ENCODE peak calls at places on chromosomes 3 and 15, in nine cellular contexts. One of them, this sample, is unnamed.
A peak's percentile ranks its signal among the peaks of the same experiment; 100 is the strongest.

GRCh38 chr15:50206020-50206419 is 24.0 kb downstream of the SLC27A2 start:
- DNase-seq in GM23338: no peak
- DNase-seq in GM20000: no peak
- DNase-seq in natural killer cell: no peak
- DNase-seq in psoas muscle: no peak
- DNase-seq in mesothelial cell of epicardium: no peak
- DNase-seq in A549: no peak
- DNase-seq in AG10803: no peak
- DNase-seq in prostate gland: no peak
- DNase-seq in this sample: no peak

GRCh38 chr15:36365963-36366362 is 213.5 kb upstream of the CDIN1 start:
- DNase-seq in GM23338: no peak
- DNase-seq in GM20000: no peak
- DNase-seq in natural killer cell: no peak
- DNase-seq in psoas muscle: no peak
- DNase-seq in mesothelial cell of epicardium: no peak
- DNase-seq in A549: no peak
- DNase-seq in AG10803: no peak
- DNase-seq in prostate gland: no peak
- DNase-seq in this sample: no peak

GRCh38 chr3:40800343-40800742 is 275.6 kb downstream of the ZNF621 start:
- DNase-seq in GM23338: peak; percentile 21
- DNase-seq in GM20000: no peak
- DNase-seq in natural killer cell: no peak
- DNase-seq in psoas muscle: peak; percentile 24
- DNase-seq in mesothelial cell of epicardium: no peak
- DNase-seq in A549: peak; percentile 9
- DNase-seq in AG10803: peak; percentile 85
- DNase-seq in prostate gland: no peak
- DNase-seq in this sample: no peak

GRCh38 chr3:72872183-72872582 is 15.7 kb upstream of the GXYLT2 start:
- DNase-seq in GM23338: no peak
- DNase-seq in GM20000: no peak
- DNase-seq in natural killer cell: no peak
- DNase-seq in psoas muscle: no peak
- DNase-seq in mesothelial cell of epicardium: no peak
- DNase-seq in A549: no peak
- DNase-seq in AG10803: peak; percentile 93
- DNase-seq in prostate gland: no peak
- DNase-seq in this sample: no peak

GRCh38 chr3:42654331-42655201 is 1.1 kb downstream of the ZBTB47 start:
- DNase-seq in GM23338: peak; percentile 92
- DNase-seq in GM20000: peak; percentile 80
- DNase-seq in natural killer cell: no peak
- DNase-seq in psoas muscle: peak; percentile 77
- DNase-seq in mesothelial cell of epicardium: peak; percentile 71
- DNase-seq in A549: no peak
- DNase-seq in AG10803: peak; percentile 59
- DNase-seq in prostate gland: no peak
- DNase-seq in this sample: peak; percentile 85

GRCh38 chr3:151037746-151038145 is 47.7 kb upstream of the MED12L start:
- DNase-seq in GM23338: no peak
- DNase-seq in GM20000: no peak
- DNase-seq in natural killer cell: no peak
- DNase-seq in psoas muscle: no peak
- DNase-seq in mesothelial cell of epicardium: no peak
- DNase-seq in A549: peak; percentile 13
- DNase-seq in AG10803: peak; percentile 95
- DNase-seq in prostate gland: no peak
- DNase-seq in this sample: no peak

GRCh38 chr3:15875016-15875689 is 77.4 kb upstream of the ANKRD28 start:
- DNase-seq in GM23338: no peak
- DNase-seq in GM20000: no peak
- DNase-seq in natural killer cell: no peak
- DNase-seq in psoas muscle: no peak
- DNase-seq in mesothelial cell of epicardium: no peak
- DNase-seq in A549: no peak
- DNase-seq in AG10803: peak; percentile 52
- DNase-seq in prostate gland: no peak
- DNase-seq in this sample: no peak

GRCh38 chr15:51203797-51204196 is 109.1 kb upstream of the TNFAIP8L3 start:
- DNase-seq in GM23338: no peak
- DNase-seq in GM20000: no peak
- DNase-seq in natural killer cell: no peak
- DNase-seq in psoas muscle: no peak
- DNase-seq in mesothelial cell of epicardium: no peak
- DNase-seq in A549: no peak
- DNase-seq in AG10803: peak; percentile 95
- DNase-seq in prostate gland: no peak
- DNase-seq in this sample: no peak

GRCh38 chr15:77866596-77867125 is 210.8 kb downstream of the TBC1D2B start:
- DNase-seq in GM23338: no peak
- DNase-seq in GM20000: no peak
- DNase-seq in natural killer cell: no peak
- DNase-seq in psoas muscle: no peak
- DNase-seq in mesothelial cell of epicardium: no peak
- DNase-seq in A549: no peak
- DNase-seq in AG10803: no peak
- DNase-seq in prostate gland: no peak
- DNase-seq in this sample: no peak

GRCh38 chr15:56076651-56077050 is 83.2 kb upstream of the NEDD4 start:
- DNase-seq in GM23338: no peak
- DNase-seq in GM20000: no peak
- DNase-seq in natural killer cell: no peak
- DNase-seq in psoas muscle: no peak
- DNase-seq in mesothelial cell of epicardium: no peak
- DNase-seq in A549: no peak
- DNase-seq in AG10803: no peak
- DNase-seq in prostate gland: no peak
- DNase-seq in this sample: no peak

GRCh38 chr15:48388017-48388936 is 57.0 kb downstream of the DUT start:
- DNase-seq in GM23338: no peak
- DNase-seq in GM20000: no peak
- DNase-seq in natural killer cell: no peak
- DNase-seq in psoas muscle: no peak
- DNase-seq in mesothelial cell of epicardium: no peak
- DNase-seq in A549: no peak
- DNase-seq in AG10803: peak; percentile 88
- DNase-seq in prostate gland: peak; percentile 8
- DNase-seq in this sample: no peak

GRCh38 chr3:11386413-11387155 is 114.4 kb downstream of the ATG7 start:
- DNase-seq in GM23338: no peak
- DNase-seq in GM20000: no peak
- DNase-seq in natural killer cell: no peak
- DNase-seq in psoas muscle: no peak
- DNase-seq in mesothelial cell of epicardium: no peak
- DNase-seq in A549: no peak
- DNase-seq in AG10803: peak; percentile 38
- DNase-seq in prostate gland: no peak
- DNase-seq in this sample: no peak

GRCh38 chr15:92801412-92801773 is 98.7 kb upstream of the CHD2 start:
- DNase-seq in GM23338: no peak
- DNase-seq in GM20000: no peak
- DNase-seq in natural killer cell: no peak
- DNase-seq in psoas muscle: no peak
- DNase-seq in mesothelial cell of epicardium: no peak
- DNase-seq in A549: no peak
- DNase-seq in AG10803: peak; percentile 98
- DNase-seq in prostate gland: no peak
- DNase-seq in this sample: no peak

GRCh38 chr3:194134231-194134756 is 1.7 kb upstream of the HES1 start:
- DNase-seq in GM23338: no peak
- DNase-seq in GM20000: peak; percentile 75
- DNase-seq in natural killer cell: peak; percentile 63
- DNase-seq in psoas muscle: peak; percentile 85
- DNase-seq in mesothelial cell of epicardium: peak; percentile 56
- DNase-seq in A549: no peak
- DNase-seq in AG10803: no peak
- DNase-seq in prostate gland: peak; percentile 63
- DNase-seq in this sample: no peak

GRCh38 chr3:182212479-182213076 is 500.9 kb downstream of the SOX2 start:
- DNase-seq in GM23338: peak; percentile 57
- DNase-seq in GM20000: no peak
- DNase-seq in natural killer cell: no peak
- DNase-seq in psoas muscle: peak; percentile 17
- DNase-seq in mesothelial cell of epicardium: no peak
- DNase-seq in A549: peak; percentile 57
- DNase-seq in AG10803: peak; percentile 6
- DNase-seq in prostate gland: peak; percentile 79
- DNase-seq in this sample: no peak

GRCh38 chr3:87167634-87168456 is 59.3 kb upstream of the CHMP2B start:
- DNase-seq in GM23338: peak; percentile 71
- DNase-seq in GM20000: peak; percentile 28
- DNase-seq in natural killer cell: no peak
- DNase-seq in psoas muscle: no peak
- DNase-seq in mesothelial cell of epicardium: no peak
- DNase-seq in A549: peak; percentile 2
- DNase-seq in AG10803: peak; percentile 54
- DNase-seq in prostate gland: peak; percentile 44
- DNase-seq in this sample: no peak

GRCh38 chr3:158908187-158908762 is 106.4 kb downstream of the MFSD1 start:
- DNase-seq in GM23338: no peak
- DNase-seq in GM20000: no peak
- DNase-seq in natural killer cell: no peak
- DNase-seq in psoas muscle: no peak
- DNase-seq in mesothelial cell of epicardium: no peak
- DNase-seq in A549: no peak
- DNase-seq in AG10803: peak; percentile 53
- DNase-seq in prostate gland: no peak
- DNase-seq in this sample: no peak
- TF ChIP-seq CTCF in GM23338: no peak
- TF ChIP-seq CTCF in GM20000: no peak
- TF ChIP-seq CTCF in natural killer cell: no peak
- TF ChIP-seq CTCF in psoas muscle: no peak
- TF ChIP-seq CTCF in mesothelial cell of epicardium: no peak
- TF ChIP-seq CTCF in A549: no peak
- TF ChIP-seq CTCF in AG10803: peak; percentile 7
- TF ChIP-seq CTCF in prostate gland: no peak
- TF ChIP-seq CTCF in this sample: no peak

DNA sequence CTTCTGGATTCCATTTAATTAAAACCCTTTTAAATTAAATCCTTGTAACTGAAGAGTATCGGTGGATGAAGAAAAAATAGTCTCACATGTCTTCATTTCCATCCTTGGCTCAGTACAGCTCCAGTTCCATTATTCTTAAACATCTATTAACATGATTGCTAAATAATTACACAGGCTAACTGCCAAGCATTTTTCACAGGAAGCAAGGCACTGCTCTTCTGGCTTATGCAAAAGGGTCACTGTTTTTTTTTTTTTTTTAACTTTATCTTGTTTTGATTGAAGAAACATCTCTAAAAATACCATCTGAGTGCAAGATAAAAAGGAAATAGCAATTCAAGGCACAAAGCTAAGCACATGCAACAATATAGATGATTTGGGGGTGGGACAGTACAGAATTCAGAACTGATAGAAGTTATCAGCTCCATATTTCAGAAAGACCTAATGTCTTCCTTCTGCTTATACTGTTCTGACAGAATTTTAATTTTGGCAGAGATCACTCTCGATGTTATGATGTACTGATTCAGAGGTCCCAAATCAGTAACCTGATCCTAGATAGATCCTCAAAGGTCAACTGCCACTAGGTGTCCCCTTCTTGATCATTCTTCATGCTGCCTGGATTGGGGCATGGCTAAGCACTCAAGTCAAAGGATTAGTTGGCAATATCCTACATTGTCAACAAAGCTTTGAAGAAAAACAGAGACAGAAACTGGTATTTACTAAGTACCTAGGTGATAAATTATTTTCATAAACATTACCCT is 57.8 kb upstream of the ACTC1 start:
- DNase-seq in GM23338: peak; percentile 43
- DNase-seq in GM20000: no peak
- DNase-seq in natural killer cell: no peak
- DNase-seq in psoas muscle: no peak
- DNase-seq in mesothelial cell of epicardium: no peak
- DNase-seq in A549: no peak
- DNase-seq in AG10803: peak; percentile 69
- DNase-seq in prostate gland: peak; percentile 36
- DNase-seq in this sample: no peak
- TF ChIP-seq CTCF in GM23338: peak; percentile 56
- TF ChIP-seq CTCF in GM20000: no peak
- TF ChIP-seq CTCF in natural killer cell: no peak
- TF ChIP-seq CTCF in psoas muscle: no peak
- TF ChIP-seq CTCF in mesothelial cell of epicardium: no peak
- TF ChIP-seq CTCF in A549: no peak
- TF ChIP-seq CTCF in AG10803: no peak
- TF ChIP-seq CTCF in prostate gland: no peak
- TF ChIP-seq CTCF in this sample: peak; percentile 5

GRCh38 chr15:44712108-44713005 is 1.0 kb downstream of the B2M start:
- DNase-seq in GM23338: no peak
- DNase-seq in GM20000: no peak
- DNase-seq in natural killer cell: peak; percentile 62
- DNase-seq in psoas muscle: peak; percentile 42
- DNase-seq in mesothelial cell of epicardium: no peak
- DNase-seq in A549: peak; percentile 19
- DNase-seq in AG10803: peak; percentile 84
- DNase-seq in prostate gland: peak; percentile 82
- DNase-seq in this sample: no peak

GRCh38 chr15:44713006-44713966 is 2.0 kb downstream of the B2M start:
- DNase-seq in GM23338: peak; percentile 66
- DNase-seq in GM20000: no peak
- DNase-seq in natural killer cell: no peak
- DNase-seq in psoas muscle: no peak
- DNase-seq in mesothelial cell of epicardium: no peak
- DNase-seq in A549: peak; percentile 36
- DNase-seq in AG10803: peak; percentile 40
- DNase-seq in prostate gland: no peak
- DNase-seq in this sample: no peak

GRCh38 chr15:44711089-44711355 is at the start of gene PATL2:
- DNase-seq in GM23338: no peak
- DNase-seq in GM20000: no peak
- DNase-seq in natural killer cell: no peak
- DNase-seq in psoas muscle: no peak
- DNase-seq in mesothelial cell of epicardium: no peak
- DNase-seq in A549: no peak
- DNase-seq in AG10803: no peak
- DNase-seq in prostate gland: no peak
- DNase-seq in this sample: no peak

GRCh38 chr15:44710236-44711088 is 661 bp downstream of the PATL2 start:
- DNase-seq in GM23338: peak; percentile 40
- DNase-seq in GM20000: peak; percentile 45
- DNase-seq in natural killer cell: no peak
- DNase-seq in psoas muscle: peak; percentile 20
- DNase-seq in mesothelial cell of epicardium: no peak
- DNase-seq in A549: no peak
- DNase-seq in AG10803: peak; percentile 22
- DNase-seq in prostate gland: peak; percentile 35
- DNase-seq in this sample: no peak

GRCh38 chr15:44711356-44712107 is at the start of gene B2M:
- DNase-seq in GM23338: peak; percentile 98
- DNase-seq in GM20000: peak; percentile 90
- DNase-seq in natural killer cell: peak; percentile 97
- DNase-seq in psoas muscle: peak; percentile 94
- DNase-seq in mesothelial cell of epicardium: peak; percentile 87
- DNase-seq in A549: peak; percentile 71
- DNase-seq in AG10803: peak; percentile 94
- DNase-seq in prostate gland: peak; percentile 97
- DNase-seq in this sample: peak; percentile 59
- TF ChIP-seq CTCF in GM23338: no peak
- TF ChIP-seq CTCF in GM20000: no peak
- TF ChIP-seq CTCF in natural killer cell: no peak
- TF ChIP-seq CTCF in psoas muscle: no peak
- TF ChIP-seq CTCF in mesothelial cell of epicardium: no peak
- TF ChIP-seq CTCF in A549: no peak
- TF ChIP-seq CTCF in AG10803: no peak
- TF ChIP-seq CTCF in prostate gland: no peak
- TF ChIP-seq CTCF in this sample: no peak

GRCh38 chr15:79093352-79093935 is 2.9 kb upstream of the RASGRF1 start:
- DNase-seq in GM23338: no peak
- DNase-seq in GM20000: no peak
- DNase-seq in natural killer cell: no peak
- DNase-seq in psoas muscle: no peak
- DNase-seq in mesothelial cell of epicardium: no peak
- DNase-seq in A549: no peak
- DNase-seq in AG10803: no peak
- DNase-seq in prostate gland: no peak
- DNase-seq in this sample: no peak
- TF ChIP-seq CTCF in GM23338: no peak
- TF ChIP-seq CTCF in GM20000: no peak
- TF ChIP-seq CTCF in natural killer cell: no peak
- TF ChIP-seq CTCF in psoas muscle: no peak
- TF ChIP-seq CTCF in mesothelial cell of epicardium: no peak
- TF ChIP-seq CTCF in A549: no peak
- TF ChIP-seq CTCF in AG10803: no peak
- TF ChIP-seq CTCF in prostate gland: no peak
- TF ChIP-seq CTCF in this sample: no peak

This sample was measured in D721Med.